ENCODE peak calls at places on chromosomes 2 and 18, in nine cellular contexts. E is AG04450, T is MM.1S, F is mesothelial cell of epicardium, D is AG09319, G is ovary, H is progenitor cell of endocrine pancreas, R is cardiac muscle cell, K is lower lobe of right lung. B is an unnamed sample.

GRCh38 chr2:95277246-95277906 is 3.1 kb downstream of the PROM2 start:
- DNase-seq in F (no peak), T (no peak), G (no peak), K (peak; percentile 53), D (no peak), R (peak; percentile 9), E (no peak), H (no peak), B (no peak)

GRCh38 chr2:189836644-189837043 is 52.4 kb downstream of the PMS1 start:
- DNase-seq in G (no peak), F (no peak), H (no peak), K (no peak), D (peak; percentile 89), E (peak; percentile 59), T (no peak), R (peak; percentile 62), B (no peak)

GRCh38 chr18:69974365-69974764 is 26.7 kb upstream of the CD226 start:
- DNase-seq in F (no peak), T (no peak), D (no peak), R (peak; percentile 16), G (no peak), K (no peak), E (no peak), H (no peak), B (no peak)

GRCh38 chr2:85843543-85843942 is 45.2 kb downstream of the ST3GAL5 start:
- DNase-seq in R (no peak), H (no peak), T (peak; percentile 25), F (no peak), E (no peak), G (no peak), D (no peak), K (no peak), B (peak; percentile 58)

GRCh38 chr18:72942766-72943165 is 75.0 kb upstream of the NETO1 start:
- DNase-seq in D (no peak), T (no peak), K (no peak), E (no peak), H (no peak), G (no peak), F (no peak), R (no peak), B (no peak)

GRCh38 chr2:221914334-221914733 is 342.2 kb upstream of the EPHA4 start:
- DNase-seq in H (no peak), D (no peak), G (no peak), F (no peak), R (no peak), E (no peak), K (no peak), T (no peak), B (no peak)

GRCh38 chr2:240959941-240960308 is 38.5 kb upstream of the SNED1 start:
- DNase-seq in T (no peak), K (no peak), R (no peak), F (no peak), D (no peak), G (no peak), H (no peak), E (no peak), B (no peak)

GRCh38 chr2:20592106-20593071 is 58.5 kb downstream of the HS1BP3 start:
- DNase-seq in E (no peak), F (no peak), K (peak; percentile 59), R (no peak), T (no peak), D (no peak), H (no peak), G (no peak), B (no peak)

GRCh38 chr18:62603211-62603610 is 80.4 kb downstream of the ZCCHC2 start:
- DNase-seq in H (no peak), G (no peak), F (no peak), D (no peak), E (no peak), R (no peak), T (no peak), K (no peak), B (no peak)

GRCh38 chr2:33425660-33426059 is 50.8 kb upstream of the RASGRP3 start:
- DNase-seq in H (no peak), K (no peak), E (no peak), R (peak; percentile 24), F (no peak), T (no peak), G (no peak), D (no peak), B (no peak)

GRCh38 chr2:150853258-150853657 is 365.8 kb upstream of the RND3 start:
- DNase-seq in H (no peak), E (no peak), K (no peak), T (no peak), R (no peak), F (no peak), D (no peak), G (no peak), B (no peak)

GRCh38 chr2:151262629-151263028 is 966 bp upstream of the RBM43 start:
- DNase-seq in G (no peak), D (no peak), E (no peak), K (no peak), F (no peak), H (no peak), R (no peak), T (no peak), B (no peak)

GRCh38 chr2:10424051-10424450 is 24.1 kb downstream of the ODC1 start:
- DNase-seq in T (no peak), H (no peak), E (peak; percentile 51), G (no peak), R (peak; percentile 95), D (no peak), K (no peak), F (no peak), B (no peak)

GRCh38 chr2:69095246-69095645 is 82.3 kb downstream of the ANTXR1 start:
- DNase-seq in G (no peak), E (peak; percentile 67), D (no peak), R (peak; percentile 75), H (no peak), T (no peak), K (no peak), F (no peak), B (no peak)

GRCh38 chr2:9993490-9994165 is 42.1 kb downstream of the GRHL1 start:
- DNase-seq in T (no peak), K (no peak), G (no peak), R (peak; percentile 22), H (no peak), F (no peak), D (no peak), E (no peak), B (no peak)

GRCh38 chr2:178592655-178593054 is 112.4 kb downstream of the PLEKHA3 start:
- DNase-seq in H (no peak), F (no peak), R (no peak), K (no peak), D (no peak), G (no peak), E (no peak), T (no peak), B (no peak)

GRCh38 chr18:34738173-34738894 is 28.2 kb downstream of the DTNA start:
- DNase-seq in F (no peak), G (no peak), H (no peak), T (no peak), E (no peak), D (no peak), K (no peak), R (peak; percentile 14), B (no peak)

DNA sequence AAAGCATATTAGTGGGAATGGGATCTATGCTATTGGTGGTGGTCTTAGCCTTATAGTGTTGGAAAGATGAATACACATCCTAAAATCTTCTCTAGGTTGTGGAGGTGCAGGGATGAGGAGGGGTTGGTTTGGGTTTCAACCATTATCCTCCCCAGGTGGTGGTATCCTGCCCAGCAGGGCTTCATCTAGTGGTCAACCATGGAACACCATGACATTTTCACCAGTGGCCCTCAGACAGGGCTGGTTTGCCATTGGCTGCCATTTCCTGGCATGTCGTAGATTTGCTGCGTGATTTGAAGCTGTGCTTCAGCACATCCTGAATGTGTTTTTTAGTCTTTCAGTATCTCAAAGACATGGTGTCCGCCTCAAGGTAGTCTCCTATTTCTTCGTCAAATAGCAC is 391.2 kb upstream of the HNRNPA3 start:
- DNase-seq in R (no peak), T (no peak), H (no peak), K (no peak), G (no peak), E (no peak), F (no peak), D (no peak), B (no peak)
- TF ChIP-seq CTCF in R (no peak), T (peak; percentile 15), H (no peak), K (no peak), G (no peak), E (no peak), F (peak; percentile 19), D (no peak), B (no peak)

DNA sequence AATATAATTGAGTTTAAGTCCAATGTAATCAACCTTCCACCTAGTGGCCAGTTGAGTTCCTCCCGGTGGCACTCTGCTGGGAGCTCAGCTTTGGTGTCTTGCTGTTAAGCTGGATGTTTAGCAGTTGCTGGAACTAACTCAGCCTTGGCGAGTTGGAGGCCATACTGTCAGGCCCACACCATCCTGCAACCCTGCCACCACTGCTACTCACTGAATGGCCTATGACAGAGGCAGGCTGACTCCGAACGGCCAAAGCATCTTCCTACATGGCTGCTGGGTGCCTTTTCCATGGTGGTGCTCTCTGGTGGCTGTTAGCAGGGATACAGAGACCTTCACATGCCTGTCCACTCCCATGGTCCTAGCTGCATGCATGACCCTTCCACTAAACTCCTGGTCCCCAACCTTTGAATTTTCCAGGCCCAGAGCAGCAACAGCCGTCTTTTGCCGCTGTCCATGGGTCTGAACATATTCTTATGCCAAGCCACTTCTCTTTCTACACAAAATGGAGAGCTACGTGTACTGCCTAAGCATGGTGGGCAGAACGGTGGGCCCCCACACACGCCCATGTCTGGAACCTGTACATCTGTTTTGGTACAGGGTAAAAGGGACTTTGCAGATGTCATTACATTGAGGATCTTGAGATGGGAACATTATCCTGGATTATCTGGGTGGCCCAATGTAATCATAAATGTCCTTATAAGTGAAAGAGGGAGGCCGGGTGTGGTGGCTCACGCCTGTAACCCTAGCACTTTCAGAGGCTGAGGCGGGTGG is 15.0 kb upstream of the TRAF3IP1 start:
- DNase-seq in D (no peak), R (no peak), F (no peak), T (no peak), K (no peak), H (no peak), E (no peak), G (no peak), B (no peak)
- TF ChIP-seq CTCF in D (no peak), R (peak; percentile 11), F (no peak), T (peak; percentile 22), K (peak; percentile 16), H (peak; percentile 48), E (peak; percentile 37), G (no peak), B (no peak)

DNA sequence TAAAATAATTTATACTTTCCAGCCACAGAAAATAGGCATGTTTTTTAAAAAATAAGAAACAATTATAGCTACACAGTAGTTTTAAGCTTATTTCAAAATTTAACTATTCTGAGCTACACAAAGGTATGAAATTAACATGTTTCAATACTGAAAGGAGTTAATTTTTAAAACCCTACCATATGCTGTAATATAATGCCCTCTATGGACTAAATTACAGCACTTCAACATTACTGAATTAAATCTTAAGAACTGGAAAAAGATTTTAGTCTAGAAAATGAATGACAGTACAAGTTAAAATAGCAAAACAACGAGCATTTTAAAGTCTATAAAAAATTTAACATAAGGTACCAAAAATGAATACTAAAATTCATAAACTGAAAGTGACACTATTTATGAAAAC is 36.3 kb downstream of the RTN4 start:
- DNase-seq in F (no peak), G (no peak), K (no peak), T (no peak), H (no peak), E (no peak), D (no peak), R (no peak), B (no peak)
- TF ChIP-seq CTCF in F (no peak), G (no peak), K (no peak), T (peak; percentile 51), H (peak; percentile 26), E (no peak), D (peak; percentile 4), R (peak; percentile 15), B (no peak)

GRCh38 chr18:36419913-36420531 is 122.5 kb downstream of the FHOD3 start:
- DNase-seq in R (no peak), T (peak; percentile 34), E (no peak), K (no peak), H (no peak), D (no peak), F (no peak), G (no peak), B (peak; percentile 48)
- TF ChIP-seq CTCF in R (no peak), T (peak; percentile 30), E (peak; percentile 4), K (no peak), H (no peak), D (no peak), F (no peak), G (no peak), B (peak; percentile 17)

B was measured in activated CD8-positive, alpha-beta T cell treated with anti-CD3 and anti-CD28 coated beads for 36 hours.